ENCODE peak calls at places on chromosome 3, in eight cellular contexts. One of them, this sample, is unnamed.
A peak's percentile ranks its signal among the peaks of the same experiment; 100 is the strongest.

GRCh38 chr3:63687569-63688233 is 35.2 kb downstream of the SNTN start:
- DNase-seq in mucosa of descending colon: no peak
- DNase-seq in kidney: no peak
- DNase-seq in fibroblast of lung: no peak
- DNase-seq in psoas muscle: no peak
- DNase-seq in fibroblast of pulmonary artery: no peak
- DNase-seq in skeletal muscle cell: no peak
- DNase-seq in fibroblast of villous mesenchyme: no peak
- DNase-seq in this sample: no peak

GRCh38 chr3:160395297-160395696 is 3.7 kb downstream of the IFT80 start:
- DNase-seq in mucosa of descending colon: no peak
- DNase-seq in kidney: no peak
- DNase-seq in fibroblast of lung: peak; percentile 61
- DNase-seq in psoas muscle: no peak
- DNase-seq in fibroblast of pulmonary artery: peak; percentile 63
- DNase-seq in skeletal muscle cell: no peak
- DNase-seq in fibroblast of villous mesenchyme: peak; percentile 33
- DNase-seq in this sample: peak; percentile 73

GRCh38 chr3:87766736-87767135 is 292.1 kb downstream of the CGGBP1 start:
- DNase-seq in mucosa of descending colon: no peak
- DNase-seq in kidney: no peak
- DNase-seq in fibroblast of lung: no peak
- DNase-seq in psoas muscle: no peak
- DNase-seq in fibroblast of pulmonary artery: no peak
- DNase-seq in skeletal muscle cell: no peak
- DNase-seq in fibroblast of villous mesenchyme: no peak
- DNase-seq in this sample: no peak

GRCh38 chr3:154818676-154819255 is 261.4 kb upstream of the MME start:
- DNase-seq in mucosa of descending colon: no peak
- DNase-seq in kidney: no peak
- DNase-seq in fibroblast of lung: no peak
- DNase-seq in psoas muscle: no peak
- DNase-seq in fibroblast of pulmonary artery: no peak
- DNase-seq in skeletal muscle cell: no peak
- DNase-seq in fibroblast of villous mesenchyme: no peak
- DNase-seq in this sample: no peak

GRCh38 chr3:197949767-197950660 is at the start of gene RPL35A:
- DNase-seq in mucosa of descending colon: peak; percentile 86
- DNase-seq in kidney: peak; percentile 94
- DNase-seq in fibroblast of lung: peak; percentile 97
- DNase-seq in psoas muscle: peak; percentile 91
- DNase-seq in fibroblast of pulmonary artery: peak; percentile 97
- DNase-seq in skeletal muscle cell: peak; percentile 87
- DNase-seq in fibroblast of villous mesenchyme: peak; percentile 96
- DNase-seq in this sample: peak; percentile 98

GRCh38 chr3:136932518-136932917 is 25.3 kb upstream of the IL20RB start:
- DNase-seq in mucosa of descending colon: no peak
- DNase-seq in kidney: no peak
- DNase-seq in fibroblast of lung: no peak
- DNase-seq in psoas muscle: no peak
- DNase-seq in fibroblast of pulmonary artery: peak; percentile 59
- DNase-seq in skeletal muscle cell: no peak
- DNase-seq in fibroblast of villous mesenchyme: peak; percentile 56
- DNase-seq in this sample: no peak

GRCh38 chr3:134799393-134799792 is 4.3 kb downstream of the EPHB1 start:
- DNase-seq in mucosa of descending colon: no peak
- DNase-seq in kidney: no peak
- DNase-seq in fibroblast of lung: no peak
- DNase-seq in psoas muscle: peak; percentile 58
- DNase-seq in fibroblast of pulmonary artery: no peak
- DNase-seq in skeletal muscle cell: no peak
- DNase-seq in fibroblast of villous mesenchyme: no peak
- DNase-seq in this sample: peak; percentile 51

GRCh38 chr3:63908081-63908736 is 4.0 kb downstream of the SCAANT1 start:
- DNase-seq in mucosa of descending colon: no peak
- DNase-seq in kidney: no peak
- DNase-seq in fibroblast of lung: peak; percentile 58
- DNase-seq in psoas muscle: no peak
- DNase-seq in fibroblast of pulmonary artery: peak; percentile 52
- DNase-seq in skeletal muscle cell: no peak
- DNase-seq in fibroblast of villous mesenchyme: peak; percentile 32
- DNase-seq in this sample: peak; percentile 67

GRCh38 chr3:5479229-5479799 is 291.8 kb downstream of the EDEM1 start:
- DNase-seq in mucosa of descending colon: no peak
- DNase-seq in kidney: no peak
- DNase-seq in fibroblast of lung: no peak
- DNase-seq in psoas muscle: no peak
- DNase-seq in fibroblast of pulmonary artery: no peak
- DNase-seq in skeletal muscle cell: no peak
- DNase-seq in fibroblast of villous mesenchyme: no peak
- DNase-seq in this sample: peak; percentile 0

GRCh38 chr3:105906834-105907233 is 38.0 kb upstream of the CBLB start:
- DNase-seq in mucosa of descending colon: no peak
- DNase-seq in kidney: no peak
- DNase-seq in fibroblast of lung: peak; percentile 94
- DNase-seq in psoas muscle: peak; percentile 50
- DNase-seq in fibroblast of pulmonary artery: peak; percentile 98
- DNase-seq in skeletal muscle cell: peak; percentile 36
- DNase-seq in fibroblast of villous mesenchyme: peak; percentile 92
- DNase-seq in this sample: peak; percentile 96

GRCh38 chr3:54999801-55000200 is 71.9 kb upstream of the LRTM1 start:
- DNase-seq in mucosa of descending colon: no peak
- DNase-seq in kidney: no peak
- DNase-seq in fibroblast of lung: no peak
- DNase-seq in psoas muscle: no peak
- DNase-seq in fibroblast of pulmonary artery: peak; percentile 10
- DNase-seq in skeletal muscle cell: no peak
- DNase-seq in fibroblast of villous mesenchyme: peak; percentile 80
- DNase-seq in this sample: no peak

GRCh38 chr3:18189651-18190050 is 235.5 kb downstream of the SATB1 start:
- DNase-seq in mucosa of descending colon: no peak
- DNase-seq in kidney: no peak
- DNase-seq in fibroblast of lung: peak; percentile 81
- DNase-seq in psoas muscle: no peak
- DNase-seq in fibroblast of pulmonary artery: no peak
- DNase-seq in skeletal muscle cell: peak; percentile 21
- DNase-seq in fibroblast of villous mesenchyme: peak; percentile 11
- DNase-seq in this sample: peak; percentile 40

GRCh38 chr3:16533928-16534913 is 20.7 kb upstream of the RFTN1 start:
- DNase-seq in mucosa of descending colon: no peak
- DNase-seq in kidney: no peak
- DNase-seq in fibroblast of lung: peak; percentile 35
- DNase-seq in psoas muscle: no peak
- DNase-seq in fibroblast of pulmonary artery: no peak
- DNase-seq in skeletal muscle cell: no peak
- DNase-seq in fibroblast of villous mesenchyme: peak; percentile 59
- DNase-seq in this sample: no peak

GRCh38 chr3:89246326-89246725 is 138.9 kb downstream of the EPHA3 start:
- DNase-seq in mucosa of descending colon: no peak
- DNase-seq in kidney: no peak
- DNase-seq in fibroblast of lung: no peak
- DNase-seq in psoas muscle: no peak
- DNase-seq in fibroblast of pulmonary artery: no peak
- DNase-seq in skeletal muscle cell: no peak
- DNase-seq in fibroblast of villous mesenchyme: no peak
- DNase-seq in this sample: no peak

GRCh38 chr3:116440196-116440595 is 5.1 kb downstream of the LSAMP start:
- DNase-seq in mucosa of descending colon: no peak
- DNase-seq in kidney: no peak
- DNase-seq in fibroblast of lung: peak; percentile 89
- DNase-seq in psoas muscle: no peak
- DNase-seq in fibroblast of pulmonary artery: peak; percentile 42
- DNase-seq in skeletal muscle cell: peak; percentile 78
- DNase-seq in fibroblast of villous mesenchyme: peak; percentile 65
- DNase-seq in this sample: peak; percentile 67

GRCh38 chr3:65787340-65787739 is 251.4 kb downstream of the MAGI1 start:
- DNase-seq in mucosa of descending colon: no peak
- DNase-seq in kidney: no peak
- DNase-seq in fibroblast of lung: no peak
- DNase-seq in psoas muscle: no peak
- DNase-seq in fibroblast of pulmonary artery: no peak
- DNase-seq in skeletal muscle cell: no peak
- DNase-seq in fibroblast of villous mesenchyme: no peak
- DNase-seq in this sample: no peak

GRCh38 chr3:137709011-137709601 is 55.0 kb upstream of the SOX14 start:
- DNase-seq in mucosa of descending colon: no peak
- DNase-seq in kidney: no peak
- DNase-seq in fibroblast of lung: no peak
- DNase-seq in psoas muscle: no peak
- DNase-seq in fibroblast of pulmonary artery: no peak
- DNase-seq in skeletal muscle cell: no peak
- DNase-seq in fibroblast of villous mesenchyme: no peak
- DNase-seq in this sample: no peak

DNA sequence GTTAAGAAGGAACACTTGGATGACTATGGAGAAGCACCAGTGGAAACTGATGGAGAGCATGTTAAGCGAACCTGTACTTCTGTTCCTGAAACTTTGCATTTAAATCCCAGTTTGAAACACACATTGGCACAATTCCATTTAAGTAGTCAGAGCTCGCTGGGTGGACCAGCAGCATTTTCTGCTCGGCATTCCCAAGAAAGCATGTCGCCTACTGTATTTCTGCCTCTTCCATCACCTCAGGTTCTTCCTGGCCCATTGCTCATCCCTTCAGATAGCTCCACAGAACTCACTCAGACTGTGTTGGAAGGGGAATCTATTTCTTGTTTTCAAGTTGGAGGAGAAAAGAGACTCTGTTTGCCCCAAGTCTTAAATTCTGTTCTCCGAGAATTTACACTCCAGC is 3.0 kb downstream of the SKIL start:
- DNase-seq in mucosa of descending colon: no peak
- DNase-seq in kidney: no peak
- DNase-seq in fibroblast of lung: peak; percentile 62
- DNase-seq in psoas muscle: no peak
- DNase-seq in fibroblast of pulmonary artery: peak; percentile 41
- DNase-seq in skeletal muscle cell: no peak
- DNase-seq in fibroblast of villous mesenchyme: no peak
- DNase-seq in this sample: peak; percentile 49
- H3K4me3 ChIP-seq in mucosa of descending colon: no peak overlapping the region
- H3K4me3 ChIP-seq in kidney: peak overlapping the region; percentile 42
- H3K4me3 ChIP-seq in fibroblast of lung: peak overlapping the region; percentile 81
- H3K4me3 ChIP-seq in psoas muscle: peak overlapping the region; percentile 82
- H3K4me3 ChIP-seq in fibroblast of pulmonary artery: peak overlapping the region; percentile 90
- H3K4me3 ChIP-seq in skeletal muscle cell: no peak overlapping the region
- H3K4me3 ChIP-seq in fibroblast of villous mesenchyme: peak overlapping the region; percentile 25
- H3K4me3 ChIP-seq in this sample: peak overlapping the region; percentile 91

GRCh38 chr3:120348981-120349818 is at the start of gene LRRC58:
- DNase-seq in mucosa of descending colon: peak; percentile 94
- DNase-seq in kidney: peak; percentile 97
- DNase-seq in fibroblast of lung: peak; percentile 95
- DNase-seq in psoas muscle: peak; percentile 96
- DNase-seq in fibroblast of pulmonary artery: peak; percentile 94
- DNase-seq in skeletal muscle cell: peak; percentile 80
- DNase-seq in fibroblast of villous mesenchyme: peak; percentile 94
- DNase-seq in this sample: peak; percentile 90

GRCh38 chr3:120350431-120350941 is 1.3 kb upstream of the LRRC58 start:
- DNase-seq in mucosa of descending colon: no peak
- DNase-seq in kidney: peak; percentile 65
- DNase-seq in fibroblast of lung: peak; percentile 92
- DNase-seq in psoas muscle: no peak
- DNase-seq in fibroblast of pulmonary artery: peak; percentile 82
- DNase-seq in skeletal muscle cell: peak; percentile 53
- DNase-seq in fibroblast of villous mesenchyme: peak; percentile 87
- DNase-seq in this sample: peak; percentile 78

GRCh38 chr3:120349819-120350125 is 618 bp upstream of the LRRC58 start:
- DNase-seq in mucosa of descending colon: no peak
- DNase-seq in kidney: no peak
- DNase-seq in fibroblast of lung: no peak
- DNase-seq in psoas muscle: no peak
- DNase-seq in fibroblast of pulmonary artery: no peak
- DNase-seq in skeletal muscle cell: no peak
- DNase-seq in fibroblast of villous mesenchyme: no peak
- DNase-seq in this sample: no peak

GRCh38 chr3:120352017-120352416 is 2.9 kb upstream of the LRRC58 start:
- DNase-seq in mucosa of descending colon: no peak
- DNase-seq in kidney: no peak
- DNase-seq in fibroblast of lung: no peak
- DNase-seq in psoas muscle: no peak
- DNase-seq in fibroblast of pulmonary artery: no peak
- DNase-seq in skeletal muscle cell: no peak
- DNase-seq in fibroblast of villous mesenchyme: no peak
- DNase-seq in this sample: no peak

GRCh38 chr3:120348065-120348980 is 831 bp downstream of the LRRC58 start:
- DNase-seq in mucosa of descending colon: no peak
- DNase-seq in kidney: peak; percentile 84
- DNase-seq in fibroblast of lung: peak; percentile 4
- DNase-seq in psoas muscle: no peak
- DNase-seq in fibroblast of pulmonary artery: no peak
- DNase-seq in skeletal muscle cell: no peak
- DNase-seq in fibroblast of villous mesenchyme: peak; percentile 22
- DNase-seq in this sample: peak; percentile 35
- H3K4me3 ChIP-seq in mucosa of descending colon: peak overlapping the region; percentile 74
- H3K4me3 ChIP-seq in kidney: peak overlapping the region; percentile 74
- H3K4me3 ChIP-seq in fibroblast of lung: peak overlapping the region; percentile 89
- H3K4me3 ChIP-seq in psoas muscle: peak overlapping the region; percentile 89
- H3K4me3 ChIP-seq in fibroblast of pulmonary artery: peak overlapping the region; percentile 83
- H3K4me3 ChIP-seq in skeletal muscle cell: peak overlapping the region; percentile 87
- H3K4me3 ChIP-seq in fibroblast of villous mesenchyme: peak overlapping the region; percentile 80
- H3K4me3 ChIP-seq in this sample: peak overlapping the region; percentile 86

DNA sequence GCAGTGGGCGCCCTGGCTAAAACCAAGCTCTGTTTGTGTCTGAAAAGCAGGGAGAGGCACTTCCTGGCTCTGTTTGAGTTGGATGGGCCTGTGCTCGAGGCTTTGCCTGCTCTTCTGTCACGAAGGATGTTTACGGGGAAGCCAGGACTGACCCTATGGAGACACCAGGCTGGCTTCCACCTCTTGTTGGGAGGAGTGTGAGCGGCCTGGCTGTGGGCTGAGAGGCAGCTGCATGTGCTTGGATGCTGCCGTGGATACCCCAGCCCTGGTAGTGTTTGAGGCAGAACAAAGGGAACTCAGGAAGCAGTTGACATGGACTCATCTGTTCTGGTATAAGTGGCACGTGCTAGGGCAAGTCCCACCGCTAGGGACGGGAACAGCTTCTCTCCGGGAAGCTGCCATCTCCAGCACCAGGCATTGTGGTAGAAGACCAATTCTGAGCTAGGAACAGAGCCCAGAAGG is 17.6 kb upstream of the SLC41A3 start:
- DNase-seq in mucosa of descending colon: no peak
- DNase-seq in kidney: no peak
- DNase-seq in fibroblast of lung: no peak
- DNase-seq in psoas muscle: peak; percentile 51
- DNase-seq in fibroblast of pulmonary artery: no peak
- DNase-seq in skeletal muscle cell: no peak
- DNase-seq in fibroblast of villous mesenchyme: no peak
- DNase-seq in this sample: no peak
- H3K4me3 ChIP-seq in mucosa of descending colon: no peak overlapping the region
- H3K4me3 ChIP-seq in kidney: no peak overlapping the region
- H3K4me3 ChIP-seq in fibroblast of lung: no peak overlapping the region
- H3K4me3 ChIP-seq in psoas muscle: no peak overlapping the region
- H3K4me3 ChIP-seq in fibroblast of pulmonary artery: no peak overlapping the region
- H3K4me3 ChIP-seq in skeletal muscle cell: no peak overlapping the region
- H3K4me3 ChIP-seq in fibroblast of villous mesenchyme: no peak overlapping the region
- H3K4me3 ChIP-seq in this sample: no peak overlapping the region

DNA sequence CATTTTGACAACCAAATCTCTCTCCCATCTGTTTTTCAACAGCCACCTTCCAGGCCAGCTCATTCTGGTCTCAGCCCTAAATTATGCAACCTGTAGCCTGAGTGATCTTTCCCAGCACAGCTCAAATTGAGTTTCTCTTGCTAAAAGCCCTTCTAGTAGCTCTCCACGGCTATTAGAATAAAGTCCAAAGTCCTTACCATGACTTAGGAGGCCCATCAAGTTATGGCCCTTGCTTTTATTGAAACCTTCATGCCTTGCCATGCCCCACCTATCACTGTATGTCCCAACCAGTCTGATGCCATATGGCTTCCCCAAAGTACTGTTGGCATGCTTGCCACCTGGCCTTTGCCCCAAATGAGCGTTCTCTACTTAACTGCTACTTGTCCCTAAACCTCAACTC is 303.5 kb upstream of the GADL1 start:
- DNase-seq in mucosa of descending colon: peak; percentile 62
- DNase-seq in kidney: no peak
- DNase-seq in fibroblast of lung: no peak
- DNase-seq in psoas muscle: no peak
- DNase-seq in fibroblast of pulmonary artery: no peak
- DNase-seq in skeletal muscle cell: no peak
- DNase-seq in fibroblast of villous mesenchyme: no peak
- DNase-seq in this sample: peak; percentile 72
- H3K4me3 ChIP-seq in mucosa of descending colon: no peak overlapping the region
- H3K4me3 ChIP-seq in kidney: no peak overlapping the region
- H3K4me3 ChIP-seq in fibroblast of lung: no peak overlapping the region
- H3K4me3 ChIP-seq in psoas muscle: no peak overlapping the region
- H3K4me3 ChIP-seq in fibroblast of pulmonary artery: no peak overlapping the region
- H3K4me3 ChIP-seq in skeletal muscle cell: no peak overlapping the region
- H3K4me3 ChIP-seq in fibroblast of villous mesenchyme: no peak overlapping the region
- H3K4me3 ChIP-seq in this sample: no peak overlapping the region

This sample was measured in fibroblast of the aortic adventitia.